ENCODE peak calls at places on chromosomes 11 and 22, in four cellular contexts. S is EL; G is fibroblast of the conjunctiva; D is stimulated activated CD4-positive, alpha-beta T cell treated with anti-CD3 and anti-CD28 coated beads, Interleukin-4, amount 100 ng/mL, for 48 hours. B is an unnamed sample.

GRCh38 chr22:49179886-49180682 is 647.6 kb downstream of the BRD1 start:
- DNase-seq in S (no peak), G (no peak), D (no peak), B (no peak)

GRCh38 chr22:38718414-38718813 is 12.7 kb downstream of the GTPBP1 start:
- DNase-seq in D (no peak), G (no peak), S (peak; percentile 91), B (no peak)

GRCh38 chr11:91984033-91984568 is 240.5 kb upstream of the FAT3 start:
- DNase-seq in S (no peak), D (no peak), G (no peak), B (no peak)

GRCh38 chr11:19985106-19985505 is 175.2 kb downstream of the DBX1 start:
- DNase-seq in D (no peak), G (no peak), S (no peak), B (no peak)

GRCh38 chr22:35397095-35397904 is 2.6 kb upstream of the MCM5 start:
- DNase-seq in S (no peak), D (no peak), G (no peak), B (no peak)

GRCh38 chr11:62535802-62536201 is 10.8 kb downstream of the AHNAK start:
- DNase-seq in G (no peak), D (no peak), S (no peak), B (no peak)

GRCh38 chr11:1288426-1289151 is 20.8 kb downstream of the TOLLIP start:
- DNase-seq in G (no peak), D (no peak), S (no peak), B (no peak)

GRCh38 chr11:102318469-102318868 is 1.2 kb downstream of the BIRC3 start:
- DNase-seq in D (peak; percentile 56), S (peak; percentile 65), G (no peak), B (no peak)

GRCh38 chr11:83681045-83681781 is 395.0 kb upstream of the CCDC90B start:
- DNase-seq in D (no peak), G (no peak), S (no peak), B (no peak)